ENCODE peak calls at places on chromosomes 3 and 15, in six cellular contexts. B is right lobe of liver, Y is adrenal gland, R is HCT116, K is stomach, T is transverse colon. C is an unnamed sample.

GRCh38 chr3:184261270-184262165 is at the start of gene CAMK2N2:
- DNase-seq in Y (peak), T (peak), K (peak), B (peak), R (no peak), C (peak)

GRCh38 chr3:126132751-126133511 is 47.5 kb downstream of the ALDH1L1 start:
- DNase-seq in T (peak), K (peak), B (peak), R (no peak), Y (peak), C (peak)

GRCh38 chr3:145243875-145244274 is 917.1 kb downstream of the PLOD2 start:
- DNase-seq in T (no peak), B (no peak), R (no peak), Y (no peak), K (no peak), C (no peak)

GRCh38 chr15:28955686-28956421 is 70.1 kb downstream of the APBA2 start:
- DNase-seq in T (no peak), K (no peak), Y (no peak), R (no peak), B (no peak), C (no peak)

GRCh38 chr15:48332642-48333034 is 1.4 kb downstream of the DUT start:
- DNase-seq in T (no peak), B (no peak), R (no peak), Y (no peak), K (no peak), C (no peak)

GRCh38 chr15:78093242-78094020 is 1.1 kb downstream of the SH2D7 start:
- DNase-seq in B (no peak), R (no peak), K (no peak), T (peak), Y (no peak), C (no peak)

GRCh38 chr3:184338538-184338945 is 1.1 kb downstream of the FAM131A start:
- DNase-seq in R (no peak), T (peak), Y (peak), K (peak), B (no peak), C (peak)

GRCh38 chr3:141288331-141288990 is 56.8 kb downstream of the PXYLP1 start:
- DNase-seq in K (no peak), T (no peak), Y (no peak), B (no peak), R (no peak), C (no peak)

GRCh38 chr15:78162038-78162437 is 12.9 kb downstream of the IDH3A start:
- DNase-seq in T (no peak), R (no peak), Y (no peak), K (no peak), B (no peak), C (peak)

GRCh38 chr3:87503901-87504498 is 227.6 kb upstream of the POU1F1 start:
- DNase-seq in T (peak), B (no peak), R (peak), K (peak), Y (peak), C (peak)

GRCh38 chr3:46545695-46546630 is 20.1 kb downstream of the LRRC2 start:
- DNase-seq in K (no peak), Y (no peak), B (no peak), R (no peak), T (no peak), C (no peak)

GRCh38 chr3:64530434-64531049 is 157.3 kb downstream of the ADAMTS9 start:
- DNase-seq in K (peak), B (no peak), Y (peak), R (peak), T (peak), C (peak)

GRCh38 chr3:77042892-77043291 is 3.0 kb downstream of the ROBO2 start:
- DNase-seq in Y (no peak), K (no peak), R (no peak), B (no peak), T (no peak), C (no peak)

GRCh38 chr3:94869059-94869547 is 806.2 kb downstream of the NSUN3 start:
- DNase-seq in B (no peak), R (no peak), Y (no peak), K (no peak), T (no peak), C (no peak)

GRCh38 chr3:128080323-128080898 is 28.2 kb downstream of the SEC61A1 start:
- DNase-seq in T (no peak), B (no peak), Y (no peak), K (no peak), R (no peak), C (no peak)

GRCh38 chr3:123536153-123536895 is 48.5 kb downstream of the HACD2 start:
- DNase-seq in Y (no peak), K (no peak), B (no peak), T (no peak), R (no peak), C (no peak)

GRCh38 chr3:62260655-62261054 is 112.7 kb downstream of the FEZF2 start:
- DNase-seq in R (no peak), K (no peak), Y (no peak), T (no peak), B (no peak), C (no peak)

GRCh38 chr3:95333826-95334225 is 1271.0 kb downstream of the NSUN3 start:
- DNase-seq in R (no peak), Y (no peak), B (no peak), K (no peak), T (no peak), C (no peak)

GRCh38 chr15:93210995-93211394 is 122.0 kb upstream of the RGMA start:
- DNase-seq in T (no peak), B (no peak), K (no peak), Y (no peak), R (no peak), C (no peak)

GRCh38 chr15:48925714-48926223 is 38.0 kb downstream of the SHC4 start:
- DNase-seq in T (no peak), Y (peak), K (no peak), B (no peak), R (peak), C (no peak)

GRCh38 chr15:44753345-44753744 is 17.0 kb downstream of the TRIM69 start:
- DNase-seq in Y (no peak), T (no peak), R (no peak), B (no peak), K (no peak), C (no peak)

GRCh38 chr15:79923068-79923514 is 26.3 kb upstream of the MTHFS start:
- DNase-seq in T (peak), B (peak), K (peak), Y (peak), R (no peak), C (peak)

GRCh38 chr3:59857589-59858346 is 807.9 kb upstream of the CFAP20DC start:
- DNase-seq in Y (peak), T (peak), R (peak), K (peak), B (peak), C (peak)

GRCh38 chr3:39146083-39146501 is 7.3 kb downstream of the CSRNP1 start:
- DNase-seq in B (peak), R (no peak), T (peak), K (no peak), Y (peak), C (no peak)

GRCh38 chr3:143208976-143209714 is 89.6 kb downstream of the CHST2 start:
- DNase-seq in Y (no peak), B (no peak), T (no peak), K (no peak), R (no peak), C (no peak)

GRCh38 chr3:37935290-37935668 is 55.3 kb upstream of the VILL start:
- DNase-seq in Y (no peak), K (no peak), R (no peak), T (no peak), B (no peak), C (no peak)

GRCh38 chr15:24878153-24878552 is 76.6 kb upstream of the SNRPN start:
- DNase-seq in R (no peak), K (no peak), B (no peak), Y (peak), T (peak), C (peak)

GRCh38 chr15:95556866-95557225 is 773.7 kb upstream of the NR2F2 start:
- DNase-seq in B (no peak), T (no peak), K (no peak), Y (peak), R (peak), C (peak)

GRCh38 chr3:64761729-64762432 is 74.1 kb upstream of the ADAMTS9 start:
- DNase-seq in T (no peak), R (no peak), Y (no peak), B (no peak), K (no peak), C (no peak)

GRCh38 chr3:32817561-32818430 is at the start of gene TRIM71:
- DNase-seq in T (no peak), R (no peak), Y (no peak), B (no peak), K (no peak), C (peak)

DNA sequence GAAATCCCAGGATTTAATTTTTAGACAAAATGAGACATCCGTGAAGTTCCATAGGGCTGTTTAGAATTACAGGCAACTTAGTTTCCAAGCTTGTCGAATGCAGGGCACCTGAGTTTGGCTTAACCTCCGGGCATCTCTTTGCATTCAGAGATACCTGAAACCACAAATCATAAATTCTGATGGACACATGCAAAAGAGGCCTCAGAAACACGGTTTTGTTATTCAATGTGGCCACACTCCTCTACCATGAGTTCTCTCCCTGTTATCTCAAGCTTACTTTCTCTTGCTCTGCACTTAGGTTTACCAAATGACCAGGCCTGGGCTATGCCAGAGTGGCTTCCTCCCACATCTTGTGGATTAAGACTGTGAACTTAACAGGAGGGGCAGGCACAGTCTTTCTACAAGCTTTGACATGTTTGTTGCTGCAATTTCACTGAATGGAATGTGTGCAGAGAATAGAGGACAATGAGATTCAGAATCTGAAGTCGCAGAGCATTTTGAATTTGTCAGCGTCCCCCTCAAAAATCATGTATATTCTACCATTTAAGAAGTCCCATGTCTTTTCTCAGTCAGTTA is 137.7 kb downstream of the TPRG1 start:
- DNase-seq in B (no peak), K (no peak), Y (no peak), R (no peak), T (no peak), C (no peak)
- TF ChIP-seq POLR2A in B (no peak), K (no peak), Y (no peak), R (no peak), T (no peak), C (no peak)

GRCh38 chr15:99137111-99137546 is 32.2 kb downstream of the SYNM start:
- DNase-seq in K (no peak), R (no peak), T (no peak), B (no peak), Y (no peak), C (peak)

GRCh38 chr15:99139276-99139675 is 34.4 kb downstream of the SYNM start:
- DNase-seq in R (no peak), T (no peak), K (no peak), B (no peak), Y (no peak), C (no peak)

GRCh38 chr15:99137877-99138276 is 33.0 kb downstream of the SYNM start:
- DNase-seq in T (no peak), K (no peak), R (no peak), B (no peak), Y (no peak), C (peak)

GRCh38 chr15:99140590-99140989 is 35.7 kb downstream of the SYNM start:
- DNase-seq in R (no peak), Y (no peak), K (no peak), B (no peak), T (no peak), C (no peak)

GRCh38 chr15:99138491-99138982 is 33.7 kb downstream of the SYNM start:
- DNase-seq in R (no peak), T (no peak), K (no peak), Y (no peak), B (no peak), C (peak)
- H3K27ac ChIP-seq in R (no peak), T (peak), K (peak), Y (no peak), B (no peak), C (no peak)

GRCh38 chr15:38671003-38671382 is 106.4 kb upstream of the RASGRP1 start:
- DNase-seq in T (no peak), B (no peak), R (no peak), K (no peak), Y (no peak), C (no peak)

GRCh38 chr15:38668433-38669159 is 104.0 kb upstream of the RASGRP1 start:
- DNase-seq in R (no peak), B (no peak), K (no peak), T (no peak), Y (no peak), C (no peak)

GRCh38 chr15:38669160-38669505 is 104.5 kb upstream of the RASGRP1 start:
- DNase-seq in K (no peak), Y (no peak), T (no peak), R (no peak), B (no peak), C (no peak)

GRCh38 chr15:38671675-38672141 is 107.1 kb upstream of the RASGRP1 start:
- DNase-seq in R (no peak), B (no peak), K (no peak), T (no peak), Y (no peak), C (no peak)

DNA sequence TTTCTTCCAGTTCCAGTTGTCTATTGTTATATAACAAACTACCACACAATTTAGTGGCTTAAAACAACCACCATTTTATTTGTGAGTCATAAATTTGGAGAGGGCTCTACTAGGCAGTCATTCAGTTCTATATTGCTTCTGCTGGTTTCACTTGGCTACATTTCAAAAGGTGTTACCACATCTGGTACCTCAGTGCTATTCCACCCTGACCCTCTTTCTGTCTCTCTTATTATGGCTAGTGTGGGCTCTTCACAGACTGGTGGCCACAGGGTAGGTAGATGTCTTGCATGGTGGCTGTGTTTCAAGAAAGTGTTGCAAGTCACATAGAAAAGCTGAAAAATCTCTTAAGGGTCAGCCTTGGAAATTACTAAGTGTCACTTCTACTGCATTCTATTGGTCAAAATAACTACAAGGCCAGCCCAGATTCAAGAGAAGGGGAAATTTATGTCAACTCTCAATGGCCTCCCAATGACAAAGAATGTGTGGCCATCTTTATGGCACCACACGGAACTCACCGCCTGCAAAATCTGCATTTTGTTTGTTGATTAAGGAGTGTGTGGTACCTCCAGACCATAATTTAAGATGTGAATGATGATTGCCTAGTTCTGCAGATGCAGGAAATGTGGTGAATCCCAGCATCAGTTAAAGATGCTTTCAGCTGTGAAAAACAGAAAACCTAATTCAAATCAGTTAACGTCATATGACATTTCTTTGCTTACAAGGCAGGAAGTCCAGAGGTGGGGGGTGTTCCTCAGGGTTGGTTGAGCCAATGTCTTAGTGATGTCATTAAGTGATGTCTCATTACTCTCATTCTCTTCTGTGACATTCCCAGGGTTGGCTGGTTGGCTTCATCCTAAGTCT is 105.8 kb upstream of the RASGRP1 start:
- DNase-seq in Y (no peak), B (no peak), K (no peak), R (no peak), T (peak), C (no peak)
- TF ChIP-seq POLR2A in Y (no peak), B (no peak), K (no peak), R (no peak), T (no peak), C (no peak)

GRCh38 chr3:170728181-170728580 is 141.8 kb downstream of the RPL22L1 start:
- DNase-seq in B (no peak), T (no peak), R (no peak), Y (no peak), K (no peak), C (no peak)
- H3K27ac ChIP-seq in B (no peak), T (no peak), R (no peak), Y (no peak), K (no peak), C (peak)

C was measured in testis.